ENCODE peak calls at places on chromosomes 12 and 14, in nine cellular contexts. K is AG10803, W is sciatic nerve, Z is GM12865, E is Peyer's patch, G is NCI-H524, T is astrocyte of the spinal cord, L is frontal cortex, D is smooth muscle cell of the brain vasculature. B is an unnamed sample.

GRCh38 chr12:67720383-67720856 is 71.9 kb downstream of the DYRK2 start:
- DNase-seq in K (peak), E (no peak), T (peak), L (no peak), Z (no peak), W (no peak), G (no peak), D (no peak), B (no peak)

GRCh38 chr12:67592228-67593011 is 56.1 kb upstream of the DYRK2 start:
- DNase-seq in E (no peak), D (peak), T (peak), L (no peak), G (no peak), W (no peak), K (peak), Z (peak), B (peak)

GRCh38 chr14:102708494-102708893 is 68.8 kb upstream of the TRAF3 start:
- DNase-seq in E (no peak), G (no peak), Z (peak), W (no peak), L (no peak), D (no peak), K (no peak), T (no peak), B (peak)

GRCh38 chr14:100263141-100263540 is 24.2 kb downstream of the YY1 start:
- DNase-seq in T (no peak), W (no peak), K (peak), Z (no peak), E (no peak), D (no peak), G (no peak), L (no peak), B (no peak)

GRCh38 chr12:110502449-110502738 is 263 bp downstream of the RAD9B start:
- DNase-seq in E (no peak), T (no peak), D (no peak), W (no peak), L (no peak), Z (no peak), K (no peak), G (no peak), B (no peak)

GRCh38 chr12:56931474-56931978 is 2.7 kb downstream of the SDR9C7 start:
- DNase-seq in G (no peak), K (peak), Z (peak), E (no peak), D (no peak), T (peak), W (no peak), L (no peak), B (no peak)

GRCh38 chr12:94140556-94140955 is 7.8 kb upstream of the PLXNC1 start:
- DNase-seq in G (no peak), Z (peak), K (peak), W (no peak), T (no peak), L (no peak), E (no peak), D (no peak), B (peak)

GRCh38 chr12:32171211-32171610 is 64.6 kb downstream of the BICD1 start:
- DNase-seq in D (no peak), Z (no peak), K (no peak), T (no peak), L (no peak), E (no peak), W (no peak), G (no peak), B (no peak)

GRCh38 chr12:126719886-126720666 is 1546.9 kb upstream of the TMEM132C start:
- DNase-seq in G (no peak), W (no peak), L (no peak), D (no peak), E (no peak), K (no peak), Z (no peak), T (no peak), B (no peak)

GRCh38 chr14:90675399-90675798 is 140.8 kb downstream of the TTC7B start:
- DNase-seq in T (peak), G (peak), Z (no peak), L (no peak), E (no peak), W (no peak), K (peak), D (no peak), B (no peak)

GRCh38 chr12:68823711-68824110 is 15.7 kb downstream of the MDM2 start:
- DNase-seq in K (no peak), E (no peak), L (no peak), W (no peak), Z (no peak), D (no peak), T (peak), G (no peak), B (no peak)

GRCh38 chr12:121086896-121087295 is 45.8 kb upstream of the P2RX7 start:
- DNase-seq in D (no peak), L (no peak), G (no peak), K (no peak), E (no peak), W (no peak), Z (no peak), T (no peak), B (no peak)

GRCh38 chr12:100716949-100717732 is 77.4 kb upstream of the ANO4 start:
- DNase-seq in D (no peak), T (peak), E (no peak), K (peak), W (no peak), Z (no peak), L (peak), G (no peak), B (no peak)

GRCh38 chr14:55706893-55707292 is 126.9 kb downstream of the KTN1 start:
- DNase-seq in K (no peak), E (no peak), D (no peak), L (no peak), T (no peak), W (no peak), Z (no peak), G (no peak), B (no peak)

GRCh38 chr12:69457433-69457832 is 12.8 kb upstream of the FRS2 start:
- DNase-seq in D (no peak), W (no peak), E (no peak), G (no peak), Z (no peak), K (no peak), L (no peak), T (no peak), B (no peak)

GRCh38 chr12:52992699-52993557 is 13.3 kb upstream of the EIF4B start:
- DNase-seq in D (no peak), K (no peak), E (no peak), T (peak), W (no peak), G (no peak), L (no peak), Z (no peak), B (no peak)

GRCh38 chr14:37223947-37224474 is 26.3 kb downstream of the MIPOL1 start:
- DNase-seq in Z (no peak), L (no peak), G (no peak), D (no peak), E (no peak), T (no peak), K (no peak), W (no peak), B (no peak)